ENCODE peak calls at places on chromosomes 5 and 9, in eight cellular contexts. E, J, A, Y, C, L, O and V are unnamed samples.
A peak's percentile ranks its signal among the peaks of the same experiment; 100 is the strongest.

GRCh38 chr9:90783552-90783951 is 18.1 kb upstream of the SYK start:
- DNase-seq in E (no peak), J (peak; percentile 28), A (no peak), Y (no peak), C (no peak), L (no peak), O (no peak), V (no peak)

GRCh38 chr5:2263763-2264162 is 381.0 kb upstream of the IRX4 start:
- DNase-seq in E (no peak), J (no peak), A (no peak), Y (no peak), C (no peak), L (no peak), O (no peak), V (no peak)

GRCh38 chr9:6024035-6024554 is 8.7 kb upstream of the RANBP6 start:
- DNase-seq in E (peak; percentile 34), J (peak; percentile 46), A (no peak), Y (peak; percentile 24), C (peak; percentile 21), L (no peak), O (no peak), V (peak; percentile 44)

GRCh38 chr5:15421798-15422456 is 78.1 kb upstream of the FBXL7 start:
- DNase-seq in E (no peak), J (no peak), A (no peak), Y (no peak), C (no peak), L (no peak), O (peak; percentile 21), V (no peak)

GRCh38 chr5:108074626-108075025 is 307.3 kb downstream of the FBXL17 start:
- DNase-seq in E (no peak), J (no peak), A (no peak), Y (no peak), C (no peak), L (no peak), O (no peak), V (no peak)

GRCh38 chr9:95143591-95144561 is 173.6 kb downstream of the FANCC start:
- DNase-seq in E (no peak), J (no peak), A (peak; percentile 83), Y (no peak), C (no peak), L (no peak), O (no peak), V (no peak)

GRCh38 chr5:20353481-20353880 is 365.5 kb upstream of the CDH18 start:
- DNase-seq in E (no peak), J (peak; percentile 30), A (no peak), Y (peak; percentile 48), C (no peak), L (no peak), O (peak; percentile 19), V (no peak)

GRCh38 chr5:137935190-137935589 is 45.9 kb downstream of the PKD2L2 start:
- DNase-seq in E (no peak), J (no peak), A (no peak), Y (no peak), C (no peak), L (no peak), O (no peak), V (no peak)

GRCh38 chr5:989961-990530 is 18.6 kb upstream of the NKD2 start:
- DNase-seq in E (no peak), J (peak; percentile 54), A (peak; percentile 65), Y (no peak), C (no peak), L (no peak), O (no peak), V (peak; percentile 85)

GRCh38 chr5:32103521-32103920 is 70.6 kb downstream of the GOLPH3 start:
- DNase-seq in E (no peak), J (no peak), A (no peak), Y (no peak), C (no peak), L (no peak), O (no peak), V (no peak)